ENCODE peak calls at places on chromosomes 2 and 18, in nine cellular contexts. O, H, T, D, J, F, K, P and A are unnamed samples.

GRCh38 chr2:20035961-20036666 is 15.3 kb downstream of the LAPTM4A start:
- DNase-seq in O (no peak), H (no peak), T (no peak), D (no peak), J (no peak), F (no peak), K (no peak), P (no peak), A (peak)

GRCh38 chr2:241151934-241152660 is 1.8 kb downstream of the PPP1R7 start:
- DNase-seq in O (no peak), H (no peak), T (no peak), D (no peak), J (no peak), F (peak), K (no peak), P (no peak), A (no peak)

GRCh38 chr18:76821356-76821874 is 942 bp upstream of the ZNF236 start:
- DNase-seq in O (no peak), H (no peak), T (no peak), D (no peak), J (no peak), F (no peak), K (no peak), P (no peak), A (peak)

GRCh38 chr2:85179541-85179940 is 46.3 kb downstream of the TCF7L1 start:
- DNase-seq in O (no peak), H (no peak), T (no peak), D (no peak), J (no peak), F (no peak), K (no peak), P (no peak), A (no peak)

GRCh38 chr2:134365356-134365755 is 111.5 kb downstream of the MGAT5 start:
- DNase-seq in O (no peak), H (no peak), T (no peak), D (no peak), J (peak), F (peak), K (peak), P (peak), A (no peak)

GRCh38 chr18:36594621-36595020 is 234.2 kb downstream of the TPGS2 start:
- DNase-seq in O (no peak), H (no peak), T (no peak), D (no peak), J (no peak), F (no peak), K (no peak), P (no peak), A (no peak)

GRCh38 chr2:233819884-233820765 is 34.2 kb downstream of the HJURP start:
- DNase-seq in O (no peak), H (no peak), T (no peak), D (no peak), J (no peak), F (no peak), K (no peak), P (no peak), A (no peak)

GRCh38 chr18:61199131-61199903 is 133.9 kb upstream of the CDH20 start:
- DNase-seq in O (no peak), H (no peak), T (no peak), D (no peak), J (no peak), F (no peak), K (no peak), P (no peak), A (no peak)

GRCh38 chr2:106159867-106160785 is 34.0 kb downstream of the UXS1 start:
- DNase-seq in O (no peak), H (no peak), T (no peak), D (no peak), J (no peak), F (peak), K (no peak), P (no peak), A (no peak)

GRCh38 chr2:95272299-95272751 is 1.9 kb upstream of the PROM2 start:
- DNase-seq in O (no peak), H (no peak), T (no peak), D (no peak), J (no peak), F (no peak), K (no peak), P (no peak), A (no peak)

GRCh38 chr2:65030481-65030880 is 25.7 kb upstream of the CEP68 start:
- DNase-seq in O (no peak), H (no peak), T (no peak), D (no peak), J (no peak), F (no peak), K (no peak), P (no peak), A (no peak)

GRCh38 chr2:58594175-58594574 is 353.1 kb upstream of the FANCL start:
- DNase-seq in O (no peak), H (no peak), T (peak), D (peak), J (peak), F (peak), K (peak), P (peak), A (peak)

GRCh38 chr2:114068438-114068837 is 178.5 kb downstream of the ACTR3 start:
- DNase-seq in O (no peak), H (no peak), T (no peak), D (no peak), J (no peak), F (peak), K (peak), P (no peak), A (no peak)

GRCh38 chr2:129262934-129263333 is 716.5 kb upstream of the RAB6C start:
- DNase-seq in O (no peak), H (no peak), T (no peak), D (no peak), J (no peak), F (no peak), K (no peak), P (no peak), A (no peak)

GRCh38 chr2:10091182-10091932 is 11.1 kb upstream of the CYS1 start:
- DNase-seq in O (no peak), H (no peak), T (no peak), D (no peak), J (no peak), F (peak), K (no peak), P (no peak), A (peak)

GRCh38 chr2:68643011-68643873 is at the start of gene PROKR1:
- DNase-seq in O (no peak), H (no peak), T (no peak), D (peak), J (peak), F (peak), K (peak), P (no peak), A (no peak)

GRCh38 chr2:240364961-240365775 is 70.3 kb upstream of the GPC1 start:
- DNase-seq in O (no peak), H (no peak), T (no peak), D (no peak), J (no peak), F (no peak), K (no peak), P (no peak), A (no peak)

GRCh38 chr2:222299926-222300724 is 1.3 kb upstream of the PAX3 start:
- DNase-seq in O (no peak), H (no peak), T (no peak), D (no peak), J (no peak), F (peak), K (no peak), P (no peak), A (no peak)

GRCh38 chr2:227430644-227431043 is 41.3 kb upstream of the AGFG1 start:
- DNase-seq in O (no peak), H (no peak), T (peak), D (no peak), J (no peak), F (no peak), K (no peak), P (no peak), A (no peak)

GRCh38 chr2:19255481-19255880 is 102.9 kb downstream of the OSR1 start:
- DNase-seq in O (no peak), H (no peak), T (no peak), D (no peak), J (no peak), F (no peak), K (no peak), P (no peak), A (no peak)

GRCh38 chr2:69615969-69616368 is 27.6 kb downstream of the AAK1 start:
- DNase-seq in O (no peak), H (no peak), T (no peak), D (no peak), J (no peak), F (no peak), K (no peak), P (no peak), A (no peak)

GRCh38 chr2:118974103-118974911 is 32.3 kb downstream of the MARCO start:
- DNase-seq in O (no peak), H (no peak), T (no peak), D (no peak), J (peak), F (no peak), K (no peak), P (no peak), A (peak)
- H3K4me3 ChIP-seq in O (no peak), H (no peak), T (no peak), D (no peak), J (no peak), F (no peak), K (no peak), P (no peak), A (no peak)

GRCh38 chr2:235112365-235112764 is 160.5 kb downstream of the SH3BP4 start:
- DNase-seq in O (no peak), H (no peak), T (no peak), D (no peak), J (no peak), F (no peak), K (no peak), P (no peak), A (no peak)

GRCh38 chr2:235105821-235106359 is 154.1 kb downstream of the SH3BP4 start:
- DNase-seq in O (no peak), H (no peak), T (peak), D (no peak), J (no peak), F (no peak), K (no peak), P (no peak), A (no peak)

GRCh38 chr2:235107640-235107951 is 155.8 kb downstream of the SH3BP4 start:
- DNase-seq in O (no peak), H (no peak), T (no peak), D (no peak), J (no peak), F (no peak), K (no peak), P (no peak), A (no peak)

GRCh38 chr2:235102987-235103386 is 151.2 kb downstream of the SH3BP4 start:
- DNase-seq in O (no peak), H (no peak), T (no peak), D (no peak), J (no peak), F (no peak), K (no peak), P (no peak), A (no peak)

GRCh38 chr2:235106874-235107639 is 155.2 kb downstream of the SH3BP4 start:
- DNase-seq in O (no peak), H (peak), T (peak), D (peak), J (peak), F (peak), K (peak), P (peak), A (no peak)
- TF ChIP-seq REST in O (no peak), H (no peak), T (no peak), D (no peak), J (no peak), F (no peak), K (no peak), P (no peak), A (no peak)

GRCh38 chr2:101479328-101479727 is 4.4 kb upstream of the RFX8 start:
- DNase-seq in O (no peak), H (no peak), T (no peak), D (no peak), J (no peak), F (peak), K (no peak), P (no peak), A (no peak)

GRCh38 chr2:101473911-101474751 is 781 bp downstream of the RFX8 start:
- DNase-seq in O (no peak), H (no peak), T (no peak), D (peak), J (no peak), F (peak), K (no peak), P (no peak), A (peak)

GRCh38 chr2:101474752-101475384 is at the start of gene RFX8:
- DNase-seq in O (no peak), H (no peak), T (peak), D (no peak), J (no peak), F (peak), K (no peak), P (no peak), A (peak)

GRCh38 chr2:101478561-101479001 is 3.7 kb upstream of the RFX8 start:
- DNase-seq in O (no peak), H (no peak), T (no peak), D (no peak), J (no peak), F (peak), K (no peak), P (no peak), A (no peak)

GRCh38 chr2:101476605-101477208 is 1.8 kb upstream of the RFX8 start:
- DNase-seq in O (no peak), H (no peak), T (peak), D (no peak), J (no peak), F (no peak), K (no peak), P (no peak), A (peak)
- TF ChIP-seq CTCF in O (no peak), H (no peak), T (no peak), D (no peak), J (no peak), F (no peak), K (no peak), P (no peak), A (no peak)

GRCh38 chr18:74797577-74798151 is 200.0 kb downstream of the ZNF407 start:
- DNase-seq in O (no peak), H (no peak), T (no peak), D (no peak), J (no peak), F (no peak), K (no peak), P (peak), A (no peak)
- H3K4me3 ChIP-seq in O (peak), H (no peak), T (no peak), D (peak), J (no peak), F (no peak), K (no peak), P (no peak), A (no peak)

DNA sequence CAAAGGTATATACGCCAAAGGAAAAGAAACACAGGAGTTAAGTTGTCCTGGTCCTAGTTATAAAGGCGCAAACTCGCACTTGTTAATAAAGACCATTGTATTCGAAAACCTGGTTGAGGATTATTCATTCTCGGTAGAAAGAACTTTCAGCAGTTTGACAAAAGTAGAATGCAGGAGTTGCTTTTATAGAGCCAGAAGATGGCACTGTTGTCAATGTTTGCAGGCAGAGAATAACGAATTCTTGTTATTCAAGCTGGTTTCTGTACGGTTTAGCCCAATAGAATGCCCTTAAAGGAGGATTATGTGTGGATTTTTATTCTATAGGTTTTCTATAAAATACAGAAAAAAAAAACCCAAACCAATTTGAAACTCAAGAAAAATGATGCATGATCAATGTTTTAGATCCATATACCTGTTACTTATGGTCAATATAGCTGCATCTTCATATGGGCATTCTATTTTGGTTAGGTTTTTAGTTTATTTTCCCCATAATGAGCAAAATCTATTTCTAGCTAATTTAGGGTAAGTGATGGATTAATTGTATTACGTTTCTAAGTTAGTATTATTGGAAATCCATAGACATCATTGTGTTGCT is 510.3 kb downstream of the PLCL1 start:
- DNase-seq in O (peak), H (peak), T (peak), D (no peak), J (peak), F (peak), K (peak), P (peak), A (no peak)
- TF ChIP-seq REST in O (no peak), H (no peak), T (no peak), D (no peak), J (no peak), F (no peak), K (no peak), P (no peak), A (no peak)

DNA sequence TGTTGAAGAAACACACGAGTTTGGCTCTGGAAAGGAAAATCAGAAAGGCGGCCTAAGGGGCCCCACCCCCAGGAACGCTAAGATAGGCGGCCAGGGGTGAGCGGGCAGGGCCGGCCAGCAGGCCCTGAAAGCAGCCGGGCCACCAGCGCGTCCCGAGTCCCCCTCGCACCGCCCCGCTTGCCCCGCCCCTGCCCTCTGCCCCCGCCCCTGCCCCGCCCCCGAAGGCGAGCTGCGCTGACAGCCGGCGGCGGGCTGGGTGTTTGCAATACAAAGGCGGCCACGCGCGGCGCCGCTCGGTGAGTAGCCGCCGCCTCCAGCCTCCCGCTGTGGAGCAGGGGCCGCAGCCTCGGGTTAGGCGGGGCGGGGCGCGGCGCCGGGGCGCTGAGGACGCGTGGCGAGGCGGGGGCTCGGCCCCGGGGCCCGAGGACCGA is at the start of gene LPIN1:
- DNase-seq in O (no peak), H (no peak), T (peak), D (peak), J (peak), F (peak), K (peak), P (peak), A (peak)
- TF ChIP-seq CTCF in O (peak), H (no peak), T (peak), D (no peak), J (peak), F (no peak), K (peak), P (no peak), A (no peak)